ENCODE peak calls at places on chromosome 17, in eight cellular contexts. K, I, B, P, D, T, A and N are unnamed samples.

GRCh38 chr17:2082003-2082862 is 27.3 kb downstream of the HIC1 start:
- DNase-seq in I (no peak), B (no peak), T (no peak), P (no peak), K (no peak), D (no peak), A (no peak), N (no peak)

GRCh38 chr17:49850772-49851386 is 3.0 kb upstream of the TAC4 start:
- DNase-seq in I (peak; percentile 25), P (no peak), A (no peak), K (peak; percentile 26), T (no peak), D (no peak), B (no peak), N (no peak)

GRCh38 chr17:46951681-46952080 is 27.4 kb downstream of the RPRML start:
- DNase-seq in K (no peak), P (no peak), T (no peak), A (no peak), I (no peak), B (no peak), D (no peak), N (no peak)

GRCh38 chr17:58517928-58518609 is 3.6 kb upstream of the MTMR4 start:
- DNase-seq in P (peak; percentile 99), K (peak; percentile 100), B (peak; percentile 97), T (peak; percentile 99), D (peak; percentile 96), I (peak; percentile 100), A (peak; percentile 98), N (peak; percentile 100)

GRCh38 chr17:50103252-50103651 is 8.1 kb downstream of the PDK2 start:
- DNase-seq in B (no peak), T (no peak), I (no peak), P (no peak), K (no peak), D (no peak), A (no peak), N (no peak)

GRCh38 chr17:286571-286970 is 66.0 kb downstream of the RPH3AL start:
- DNase-seq in T (no peak), P (no peak), B (no peak), K (no peak), I (no peak), A (no peak), D (no peak), N (no peak)

GRCh38 chr17:50621562-50621961 is 13.1 kb upstream of the ABCC3 start:
- DNase-seq in P (no peak), K (no peak), D (no peak), A (peak; percentile 12), T (no peak), I (no peak), B (no peak), N (no peak)

GRCh38 chr17:82371333-82372062 is at the start of gene UTS2R:
- DNase-seq in P (no peak), I (no peak), B (no peak), D (no peak), A (no peak), T (no peak), K (no peak), N (no peak)

GRCh38 chr17:16924701-16925440 is 47.0 kb downstream of the TNFRSF13B start:
- DNase-seq in P (no peak), T (no peak), B (no peak), D (peak; percentile 13), K (no peak), I (no peak), A (no peak), N (peak; percentile 64)

GRCh38 chr17:74130276-74130675 is 73.2 kb upstream of the RPL38 start:
- DNase-seq in I (no peak), P (no peak), A (no peak), D (no peak), T (no peak), K (no peak), B (no peak), N (no peak)

GRCh38 chr17:73465851-73466250 is 154.1 kb upstream of the CDC42EP4 start:
- DNase-seq in D (no peak), I (no peak), T (no peak), P (no peak), B (no peak), K (no peak), A (no peak), N (no peak)

GRCh38 chr17:57652811-57653210 is 92.3 kb downstream of the CCDC182 start:
- DNase-seq in P (no peak), B (no peak), I (no peak), K (no peak), T (no peak), D (no peak), A (no peak), N (no peak)

GRCh38 chr17:59511726-59512125 is 53.7 kb upstream of the DHX40 start:
- DNase-seq in T (no peak), P (no peak), B (no peak), A (no peak), I (no peak), K (no peak), D (no peak), N (no peak)